ENCODE peak calls at places on chromosomes 5 and 9, in nine cellular contexts. One of them, this sample, is unnamed.

GRCh38 chr9:115262477-115262876 is 144.5 kb upstream of the TNC start:
- DNase-seq in CD8-positive, alpha-beta T cell: no peak
- DNase-seq in heart left ventricle: peak; percentile 91
- DNase-seq in upper lobe of right lung: peak; percentile 68
- DNase-seq in cardiac muscle cell: peak; percentile 69
- DNase-seq in heart right ventricle: peak; percentile 77
- DNase-seq in BE2C: peak; percentile 63
- DNase-seq in small intestine: peak; percentile 88
- DNase-seq in stomach: peak; percentile 78
- DNase-seq in this sample: peak; percentile 86

GRCh38 chr9:2418619-2419018 is 203.0 kb upstream of the VLDLR start:
- DNase-seq in CD8-positive, alpha-beta T cell: no peak
- DNase-seq in heart left ventricle: no peak
- DNase-seq in upper lobe of right lung: no peak
- DNase-seq in cardiac muscle cell: peak; percentile 95
- DNase-seq in heart right ventricle: no peak
- DNase-seq in BE2C: no peak
- DNase-seq in small intestine: no peak
- DNase-seq in stomach: no peak
- DNase-seq in this sample: no peak

GRCh38 chr5:121949885-121950284 is 11.9 kb upstream of the SRFBP1 start:
- DNase-seq in CD8-positive, alpha-beta T cell: no peak
- DNase-seq in heart left ventricle: no peak
- DNase-seq in upper lobe of right lung: no peak
- DNase-seq in cardiac muscle cell: peak; percentile 75
- DNase-seq in heart right ventricle: no peak
- DNase-seq in BE2C: peak; percentile 68
- DNase-seq in small intestine: peak; percentile 62
- DNase-seq in stomach: no peak
- DNase-seq in this sample: no peak

GRCh38 chr5:141514330-141515111 is 25.6 kb downstream of the PCDHGC5 start:
- DNase-seq in CD8-positive, alpha-beta T cell: no peak
- DNase-seq in heart left ventricle: no peak
- DNase-seq in upper lobe of right lung: no peak
- DNase-seq in cardiac muscle cell: peak; percentile 60
- DNase-seq in heart right ventricle: no peak
- DNase-seq in BE2C: peak; percentile 90
- DNase-seq in small intestine: no peak
- DNase-seq in stomach: no peak
- DNase-seq in this sample: no peak

GRCh38 chr9:38352716-38353334 is 39.7 kb upstream of the ALDH1B1 start:
- DNase-seq in CD8-positive, alpha-beta T cell: no peak
- DNase-seq in heart left ventricle: no peak
- DNase-seq in upper lobe of right lung: no peak
- DNase-seq in cardiac muscle cell: no peak
- DNase-seq in heart right ventricle: no peak
- DNase-seq in BE2C: no peak
- DNase-seq in small intestine: no peak
- DNase-seq in stomach: no peak
- DNase-seq in this sample: no peak

GRCh38 chr9:78958887-78959286 is 612.9 kb upstream of the TLE4 start:
- DNase-seq in CD8-positive, alpha-beta T cell: no peak
- DNase-seq in heart left ventricle: no peak
- DNase-seq in upper lobe of right lung: no peak
- DNase-seq in cardiac muscle cell: no peak
- DNase-seq in heart right ventricle: no peak
- DNase-seq in BE2C: peak; percentile 23
- DNase-seq in small intestine: no peak
- DNase-seq in stomach: no peak
- DNase-seq in this sample: no peak

GRCh38 chr9:20178679-20179078 is 389.8 kb upstream of the SLC24A2 start:
- DNase-seq in CD8-positive, alpha-beta T cell: no peak
- DNase-seq in heart left ventricle: no peak
- DNase-seq in upper lobe of right lung: no peak
- DNase-seq in cardiac muscle cell: no peak
- DNase-seq in heart right ventricle: no peak
- DNase-seq in BE2C: no peak
- DNase-seq in small intestine: no peak
- DNase-seq in stomach: no peak
- DNase-seq in this sample: no peak

GRCh38 chr5:179679014-179679674 is 1.7 kb downstream of the CBY3 start:
- DNase-seq in CD8-positive, alpha-beta T cell: peak; percentile 73
- DNase-seq in heart left ventricle: peak; percentile 79
- DNase-seq in upper lobe of right lung: peak; percentile 90
- DNase-seq in cardiac muscle cell: peak; percentile 82
- DNase-seq in heart right ventricle: peak; percentile 84
- DNase-seq in BE2C: peak; percentile 18
- DNase-seq in small intestine: no peak
- DNase-seq in stomach: peak; percentile 80
- DNase-seq in this sample: peak; percentile 73

GRCh38 chr5:10030219-10030831 is 219.4 kb downstream of the ATPSCKMT start:
- DNase-seq in CD8-positive, alpha-beta T cell: no peak
- DNase-seq in heart left ventricle: no peak
- DNase-seq in upper lobe of right lung: no peak
- DNase-seq in cardiac muscle cell: peak; percentile 73
- DNase-seq in heart right ventricle: no peak
- DNase-seq in BE2C: peak; percentile 48
- DNase-seq in small intestine: peak; percentile 10
- DNase-seq in stomach: no peak
- DNase-seq in this sample: no peak

GRCh38 chr9:37206121-37206620 is 85.8 kb downstream of the ZCCHC7 start:
- DNase-seq in CD8-positive, alpha-beta T cell: no peak
- DNase-seq in heart left ventricle: no peak
- DNase-seq in upper lobe of right lung: peak; percentile 11
- DNase-seq in cardiac muscle cell: no peak
- DNase-seq in heart right ventricle: no peak
- DNase-seq in BE2C: no peak
- DNase-seq in small intestine: no peak
- DNase-seq in stomach: no peak
- DNase-seq in this sample: no peak

GRCh38 chr5:169561883-169562282 is 21.7 kb upstream of the SPDL1 start:
- DNase-seq in CD8-positive, alpha-beta T cell: no peak
- DNase-seq in heart left ventricle: no peak
- DNase-seq in upper lobe of right lung: no peak
- DNase-seq in cardiac muscle cell: peak; percentile 33
- DNase-seq in heart right ventricle: no peak
- DNase-seq in BE2C: no peak
- DNase-seq in small intestine: no peak
- DNase-seq in stomach: no peak
- DNase-seq in this sample: no peak

GRCh38 chr5:65144136-65144871 is 337.4 kb downstream of the ADAMTS6 start:
- DNase-seq in CD8-positive, alpha-beta T cell: no peak
- DNase-seq in heart left ventricle: no peak
- DNase-seq in upper lobe of right lung: no peak
- DNase-seq in cardiac muscle cell: no peak
- DNase-seq in heart right ventricle: no peak
- DNase-seq in BE2C: no peak
- DNase-seq in small intestine: no peak
- DNase-seq in stomach: no peak
- DNase-seq in this sample: no peak

GRCh38 chr5:37722236-37723146 is 117.3 kb downstream of the GDNF start:
- DNase-seq in CD8-positive, alpha-beta T cell: no peak
- DNase-seq in heart left ventricle: no peak
- DNase-seq in upper lobe of right lung: no peak
- DNase-seq in cardiac muscle cell: peak; percentile 84
- DNase-seq in heart right ventricle: no peak
- DNase-seq in BE2C: no peak
- DNase-seq in small intestine: no peak
- DNase-seq in stomach: no peak
- DNase-seq in this sample: no peak

GRCh38 chr5:72410896-72411295 is 90.7 kb downstream of the PTCD2 start:
- DNase-seq in CD8-positive, alpha-beta T cell: no peak
- DNase-seq in heart left ventricle: no peak
- DNase-seq in upper lobe of right lung: no peak
- DNase-seq in cardiac muscle cell: peak; percentile 55
- DNase-seq in heart right ventricle: no peak
- DNase-seq in BE2C: no peak
- DNase-seq in small intestine: no peak
- DNase-seq in stomach: no peak
- DNase-seq in this sample: no peak

GRCh38 chr5:93677344-93678021 is 63.9 kb downstream of the POU5F2 start:
- DNase-seq in CD8-positive, alpha-beta T cell: no peak
- DNase-seq in heart left ventricle: peak; percentile 30
- DNase-seq in upper lobe of right lung: no peak
- DNase-seq in cardiac muscle cell: peak; percentile 94
- DNase-seq in heart right ventricle: peak; percentile 37
- DNase-seq in BE2C: peak; percentile 50
- DNase-seq in small intestine: no peak
- DNase-seq in stomach: peak; percentile 70
- DNase-seq in this sample: peak; percentile 21

GRCh38 chr5:142862585-142862984 is 92.4 kb downstream of the ARHGAP26 start:
- DNase-seq in CD8-positive, alpha-beta T cell: no peak
- DNase-seq in heart left ventricle: no peak
- DNase-seq in upper lobe of right lung: no peak
- DNase-seq in cardiac muscle cell: peak; percentile 34
- DNase-seq in heart right ventricle: no peak
- DNase-seq in BE2C: no peak
- DNase-seq in small intestine: no peak
- DNase-seq in stomach: no peak
- DNase-seq in this sample: no peak

GRCh38 chr5:123151227-123151951 is 62.3 kb downstream of the PRDM6 start:
- DNase-seq in CD8-positive, alpha-beta T cell: no peak
- DNase-seq in heart left ventricle: no peak
- DNase-seq in upper lobe of right lung: no peak
- DNase-seq in cardiac muscle cell: no peak
- DNase-seq in heart right ventricle: no peak
- DNase-seq in BE2C: no peak
- DNase-seq in small intestine: no peak
- DNase-seq in stomach: no peak
- DNase-seq in this sample: no peak

GRCh38 chr9:86407022-86407421 is 52.8 kb upstream of the TUT7 start:
- DNase-seq in CD8-positive, alpha-beta T cell: no peak
- DNase-seq in heart left ventricle: no peak
- DNase-seq in upper lobe of right lung: no peak
- DNase-seq in cardiac muscle cell: peak; percentile 51
- DNase-seq in heart right ventricle: no peak
- DNase-seq in BE2C: no peak
- DNase-seq in small intestine: peak; percentile 53
- DNase-seq in stomach: peak; percentile 79
- DNase-seq in this sample: no peak

GRCh38 chr9:86405086-86405491 is 50.9 kb upstream of the TUT7 start:
- DNase-seq in CD8-positive, alpha-beta T cell: no peak
- DNase-seq in heart left ventricle: no peak
- DNase-seq in upper lobe of right lung: no peak
- DNase-seq in cardiac muscle cell: no peak
- DNase-seq in heart right ventricle: no peak
- DNase-seq in BE2C: no peak
- DNase-seq in small intestine: no peak
- DNase-seq in stomach: peak; percentile 34
- DNase-seq in this sample: no peak

GRCh38 chr9:86408121-86408520 is 53.9 kb upstream of the TUT7 start:
- DNase-seq in CD8-positive, alpha-beta T cell: no peak
- DNase-seq in heart left ventricle: no peak
- DNase-seq in upper lobe of right lung: no peak
- DNase-seq in cardiac muscle cell: peak; percentile 14
- DNase-seq in heart right ventricle: no peak
- DNase-seq in BE2C: no peak
- DNase-seq in small intestine: no peak
- DNase-seq in stomach: no peak
- DNase-seq in this sample: no peak

GRCh38 chr9:86406366-86406765 is 52.2 kb upstream of the TUT7 start:
- DNase-seq in CD8-positive, alpha-beta T cell: no peak
- DNase-seq in heart left ventricle: no peak
- DNase-seq in upper lobe of right lung: no peak
- DNase-seq in cardiac muscle cell: peak; percentile 69
- DNase-seq in heart right ventricle: no peak
- DNase-seq in BE2C: no peak
- DNase-seq in small intestine: no peak
- DNase-seq in stomach: no peak
- DNase-seq in this sample: no peak

GRCh38 chr9:86405926-86406325 is 51.7 kb upstream of the TUT7 start:
- DNase-seq in CD8-positive, alpha-beta T cell: no peak
- DNase-seq in heart left ventricle: peak; percentile 34
- DNase-seq in upper lobe of right lung: no peak
- DNase-seq in cardiac muscle cell: peak; percentile 86
- DNase-seq in heart right ventricle: no peak
- DNase-seq in BE2C: no peak
- DNase-seq in small intestine: no peak
- DNase-seq in stomach: no peak
- DNase-seq in this sample: no peak
- H3K4me3 ChIP-seq in CD8-positive, alpha-beta T cell: no peak overlapping the region
- H3K4me3 ChIP-seq in heart left ventricle: no peak overlapping the region
- H3K4me3 ChIP-seq in upper lobe of right lung: no peak overlapping the region
- H3K4me3 ChIP-seq in cardiac muscle cell: no peak overlapping the region
- H3K4me3 ChIP-seq in heart right ventricle: no peak overlapping the region
- H3K4me3 ChIP-seq in BE2C: no peak overlapping the region
- H3K4me3 ChIP-seq in small intestine: no peak overlapping the region
- H3K4me3 ChIP-seq in stomach: peak overlapping the region; percentile 6
- H3K4me3 ChIP-seq in this sample: no peak overlapping the region

DNA sequence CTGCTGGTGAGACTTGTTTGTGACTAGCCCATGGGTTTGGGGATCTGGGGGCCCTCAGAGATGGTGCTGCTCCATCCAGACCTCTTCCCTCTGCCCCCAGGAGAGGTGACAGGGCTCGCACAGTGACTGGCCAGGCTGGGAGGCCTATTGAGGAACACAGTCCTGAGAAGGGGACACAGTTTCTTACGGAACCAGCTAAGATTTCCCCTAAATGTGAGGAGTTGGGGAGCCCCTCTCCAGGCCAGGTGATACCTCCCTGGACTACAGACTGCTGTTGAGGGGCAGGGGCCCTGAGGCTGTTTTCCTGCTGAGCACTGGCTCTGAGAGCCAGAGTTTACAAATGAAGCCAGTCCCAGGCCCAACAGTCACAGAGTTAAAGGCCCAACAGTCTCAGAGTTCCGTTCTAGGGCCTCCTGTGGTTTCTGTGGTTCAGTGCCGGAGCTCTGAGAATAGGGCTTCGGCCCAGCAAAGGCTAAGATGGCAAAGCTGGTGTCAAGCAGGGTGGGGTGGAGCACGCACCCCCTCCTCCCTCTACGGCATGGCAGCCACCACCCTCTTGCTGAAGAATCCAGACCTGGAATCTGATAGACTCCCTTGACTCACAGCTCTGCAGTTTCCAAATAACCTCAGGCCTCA is 1.1 kb upstream of the SEMA4D start:
- DNase-seq in CD8-positive, alpha-beta T cell: peak; percentile 63
- DNase-seq in heart left ventricle: no peak
- DNase-seq in upper lobe of right lung: no peak
- DNase-seq in cardiac muscle cell: no peak
- DNase-seq in heart right ventricle: no peak
- DNase-seq in BE2C: no peak
- DNase-seq in small intestine: peak; percentile 39
- DNase-seq in stomach: peak; percentile 22
- DNase-seq in this sample: no peak
- H3K4me1 ChIP-seq in CD8-positive, alpha-beta T cell: peaks cover 82% of the 10 kb centered on the region
- H3K4me1 ChIP-seq in heart left ventricle: no peaks in the 10 kb centered on the region
- H3K4me1 ChIP-seq in upper lobe of right lung: peaks cover 9% of the 10 kb centered on the region
- H3K4me1 ChIP-seq in cardiac muscle cell: peaks cover 27% of the 10 kb centered on the region
- H3K4me1 ChIP-seq in heart right ventricle: peaks cover 8% of the 10 kb centered on the region
- H3K4me1 ChIP-seq in BE2C: peaks cover 11% of the 10 kb centered on the region
- H3K4me1 ChIP-seq in small intestine: peaks cover 2% of the 10 kb centered on the region
- H3K4me1 ChIP-seq in stomach: peaks cover 34% of the 10 kb centered on the region
- H3K4me1 ChIP-seq in this sample: peaks cover 10% of the 10 kb centered on the region

GRCh38 chr5:159971038-159971437 is 37.9 kb upstream of the TTC1 start:
- DNase-seq in CD8-positive, alpha-beta T cell: no peak
- DNase-seq in heart left ventricle: no peak
- DNase-seq in upper lobe of right lung: no peak
- DNase-seq in cardiac muscle cell: peak; percentile 50
- DNase-seq in heart right ventricle: no peak
- DNase-seq in BE2C: no peak
- DNase-seq in small intestine: no peak
- DNase-seq in stomach: no peak
- DNase-seq in this sample: no peak
- H3K27me3 ChIP-seq in CD8-positive, alpha-beta T cell: peaks cover 17% of the 10 kb centered on the region
- H3K27me3 ChIP-seq in heart left ventricle: peaks cover 24% of the 10 kb centered on the region
- H3K27me3 ChIP-seq in upper lobe of right lung: peaks cover 37% of the 10 kb centered on the region
- H3K27me3 ChIP-seq in cardiac muscle cell: peaks cover 62% of the 10 kb centered on the region
- H3K27me3 ChIP-seq in heart right ventricle: no peaks in the 10 kb centered on the region
- H3K27me3 ChIP-seq in BE2C: peaks cover 72% of the 10 kb centered on the region
- H3K27me3 ChIP-seq in small intestine: peaks cover 3% of the 10 kb centered on the region
- H3K27me3 ChIP-seq in stomach: peaks cover 29% of the 10 kb centered on the region
- H3K27me3 ChIP-seq in this sample: peaks cover 76% of the 10 kb centered on the region

GRCh38 chr9:129776566-129776937 is 23.7 kb upstream of the PTGES start:
- DNase-seq in CD8-positive, alpha-beta T cell: no peak
- DNase-seq in heart left ventricle: peak; percentile 42
- DNase-seq in upper lobe of right lung: no peak
- DNase-seq in cardiac muscle cell: peak; percentile 76
- DNase-seq in heart right ventricle: peak; percentile 41
- DNase-seq in BE2C: no peak
- DNase-seq in small intestine: no peak
- DNase-seq in stomach: no peak
- DNase-seq in this sample: peak; percentile 26
- H3K4me3 ChIP-seq in CD8-positive, alpha-beta T cell: no peak overlapping the region
- H3K4me3 ChIP-seq in heart left ventricle: no peak overlapping the region
- H3K4me3 ChIP-seq in upper lobe of right lung: no peak overlapping the region
- H3K4me3 ChIP-seq in cardiac muscle cell: no peak overlapping the region
- H3K4me3 ChIP-seq in heart right ventricle: no peak overlapping the region
- H3K4me3 ChIP-seq in BE2C: no peak overlapping the region
- H3K4me3 ChIP-seq in small intestine: no peak overlapping the region
- H3K4me3 ChIP-seq in stomach: no peak overlapping the region
- H3K4me3 ChIP-seq in this sample: peak overlapping the region; percentile 28